ENCODE peak calls at places on chromosomes 13 and 19, in eight cellular contexts. One of them, this sample, is unnamed.

GRCh38 chr13:113810640-113811039 is 51.6 kb downstream of the TMEM255B start:
- DNase-seq in glomerular endothelial cell: no peak
- DNase-seq in naive thymus-derived CD4-positive, alpha-beta T cell: no peak
- DNase-seq in AML-193: no peak
- DNase-seq in fibroblast of mammary gland: no peak
- DNase-seq in mammary epithelial cell: no peak
- DNase-seq in neural crest cell: no peak
- DNase-seq in stimulated activated CD4-positive, alpha-beta T cell treated with anti-CD3 and anti-CD28 coated beads, Interleukin-1b, Interleukin-23, amount 100 ng/mL, for 24 hours: no peak
- DNase-seq in this sample: no peak

GRCh38 chr13:29754486-29754806 is 96.0 kb downstream of the UBL3 start:
- DNase-seq in glomerular endothelial cell: no peak
- DNase-seq in naive thymus-derived CD4-positive, alpha-beta T cell: no peak
- DNase-seq in AML-193: no peak
- DNase-seq in fibroblast of mammary gland: peak; percentile 43
- DNase-seq in mammary epithelial cell: no peak
- DNase-seq in neural crest cell: no peak
- DNase-seq in stimulated activated CD4-positive, alpha-beta T cell treated with anti-CD3 and anti-CD28 coated beads, Interleukin-1b, Interleukin-23, amount 100 ng/mL, for 24 hours: no peak
- DNase-seq in this sample: peak; percentile 55

GRCh38 chr19:58450836-58451357 is 525 bp upstream of the ZNF324B start:
- DNase-seq in glomerular endothelial cell: no peak
- DNase-seq in naive thymus-derived CD4-positive, alpha-beta T cell: no peak
- DNase-seq in AML-193: no peak
- DNase-seq in fibroblast of mammary gland: no peak
- DNase-seq in mammary epithelial cell: no peak
- DNase-seq in neural crest cell: no peak
- DNase-seq in stimulated activated CD4-positive, alpha-beta T cell treated with anti-CD3 and anti-CD28 coated beads, Interleukin-1b, Interleukin-23, amount 100 ng/mL, for 24 hours: no peak
- DNase-seq in this sample: no peak

GRCh38 chr19:1449467-1450442 is at the start of gene APC2:
- DNase-seq in glomerular endothelial cell: no peak
- DNase-seq in naive thymus-derived CD4-positive, alpha-beta T cell: peak; percentile 25
- DNase-seq in AML-193: no peak
- DNase-seq in fibroblast of mammary gland: no peak
- DNase-seq in mammary epithelial cell: no peak
- DNase-seq in neural crest cell: peak; percentile 75
- DNase-seq in stimulated activated CD4-positive, alpha-beta T cell treated with anti-CD3 and anti-CD28 coated beads, Interleukin-1b, Interleukin-23, amount 100 ng/mL, for 24 hours: no peak
- DNase-seq in this sample: no peak

GRCh38 chr19:19488041-19488874 is 27.1 kb downstream of the TSSK6 start:
- DNase-seq in glomerular endothelial cell: no peak
- DNase-seq in naive thymus-derived CD4-positive, alpha-beta T cell: no peak
- DNase-seq in AML-193: no peak
- DNase-seq in fibroblast of mammary gland: peak; percentile 13
- DNase-seq in mammary epithelial cell: no peak
- DNase-seq in neural crest cell: no peak
- DNase-seq in stimulated activated CD4-positive, alpha-beta T cell treated with anti-CD3 and anti-CD28 coated beads, Interleukin-1b, Interleukin-23, amount 100 ng/mL, for 24 hours: no peak
- DNase-seq in this sample: peak; percentile 78

GRCh38 chr19:13920940-13921744 is 15.1 kb downstream of the CC2D1A start:
- DNase-seq in glomerular endothelial cell: no peak
- DNase-seq in naive thymus-derived CD4-positive, alpha-beta T cell: no peak
- DNase-seq in AML-193: peak; percentile 26
- DNase-seq in fibroblast of mammary gland: peak; percentile 64
- DNase-seq in mammary epithelial cell: peak; percentile 51
- DNase-seq in neural crest cell: no peak
- DNase-seq in stimulated activated CD4-positive, alpha-beta T cell treated with anti-CD3 and anti-CD28 coated beads, Interleukin-1b, Interleukin-23, amount 100 ng/mL, for 24 hours: no peak
- DNase-seq in this sample: peak; percentile 31

GRCh38 chr13:20411638-20412342 is 113.9 kb downstream of the CRYL1 start:
- DNase-seq in glomerular endothelial cell: no peak
- DNase-seq in naive thymus-derived CD4-positive, alpha-beta T cell: peak; percentile 52
- DNase-seq in AML-193: peak; percentile 85
- DNase-seq in fibroblast of mammary gland: no peak
- DNase-seq in mammary epithelial cell: no peak
- DNase-seq in neural crest cell: no peak
- DNase-seq in stimulated activated CD4-positive, alpha-beta T cell treated with anti-CD3 and anti-CD28 coated beads, Interleukin-1b, Interleukin-23, amount 100 ng/mL, for 24 hours: no peak
- DNase-seq in this sample: no peak

GRCh38 chr13:99363949-99364348 is 56.8 kb upstream of the GPR183 start:
- DNase-seq in glomerular endothelial cell: no peak
- DNase-seq in naive thymus-derived CD4-positive, alpha-beta T cell: no peak
- DNase-seq in AML-193: no peak
- DNase-seq in fibroblast of mammary gland: no peak
- DNase-seq in mammary epithelial cell: no peak
- DNase-seq in neural crest cell: no peak
- DNase-seq in stimulated activated CD4-positive, alpha-beta T cell treated with anti-CD3 and anti-CD28 coated beads, Interleukin-1b, Interleukin-23, amount 100 ng/mL, for 24 hours: no peak
- DNase-seq in this sample: no peak

GRCh38 chr13:94459116-94459515 is 20.4 kb downstream of the DCT start:
- DNase-seq in glomerular endothelial cell: no peak
- DNase-seq in naive thymus-derived CD4-positive, alpha-beta T cell: no peak
- DNase-seq in AML-193: no peak
- DNase-seq in fibroblast of mammary gland: no peak
- DNase-seq in mammary epithelial cell: no peak
- DNase-seq in neural crest cell: no peak
- DNase-seq in stimulated activated CD4-positive, alpha-beta T cell treated with anti-CD3 and anti-CD28 coated beads, Interleukin-1b, Interleukin-23, amount 100 ng/mL, for 24 hours: no peak
- DNase-seq in this sample: no peak

GRCh38 chr19:54667217-54667616 is 4.4 kb downstream of the LILRB4 start:
- DNase-seq in glomerular endothelial cell: no peak
- DNase-seq in naive thymus-derived CD4-positive, alpha-beta T cell: no peak
- DNase-seq in AML-193: no peak
- DNase-seq in fibroblast of mammary gland: no peak
- DNase-seq in mammary epithelial cell: no peak
- DNase-seq in neural crest cell: no peak
- DNase-seq in stimulated activated CD4-positive, alpha-beta T cell treated with anti-CD3 and anti-CD28 coated beads, Interleukin-1b, Interleukin-23, amount 100 ng/mL, for 24 hours: no peak
- DNase-seq in this sample: no peak

GRCh38 chr13:72523049-72523448 is 204.4 kb downstream of the MZT1 start:
- DNase-seq in glomerular endothelial cell: no peak
- DNase-seq in naive thymus-derived CD4-positive, alpha-beta T cell: no peak
- DNase-seq in AML-193: no peak
- DNase-seq in fibroblast of mammary gland: no peak
- DNase-seq in mammary epithelial cell: no peak
- DNase-seq in neural crest cell: no peak
- DNase-seq in stimulated activated CD4-positive, alpha-beta T cell treated with anti-CD3 and anti-CD28 coated beads, Interleukin-1b, Interleukin-23, amount 100 ng/mL, for 24 hours: no peak
- DNase-seq in this sample: no peak

GRCh38 chr19:33520048-33520643 is 1.4 kb downstream of the PEPD start:
- DNase-seq in glomerular endothelial cell: no peak
- DNase-seq in naive thymus-derived CD4-positive, alpha-beta T cell: no peak
- DNase-seq in AML-193: no peak
- DNase-seq in fibroblast of mammary gland: no peak
- DNase-seq in mammary epithelial cell: no peak
- DNase-seq in neural crest cell: no peak
- DNase-seq in stimulated activated CD4-positive, alpha-beta T cell treated with anti-CD3 and anti-CD28 coated beads, Interleukin-1b, Interleukin-23, amount 100 ng/mL, for 24 hours: no peak
- DNase-seq in this sample: no peak